ENCODE peak calls at places on chromosome 15, in nine cellular contexts. One of them, this sample, is unnamed.

GRCh38 chr15:26772588-26773484 is at the start of gene GABRB3:
- DNase-seq in lower leg skin: no peak
- DNase-seq in BE2C: peak
- DNase-seq in heart right ventricle: peak
- DNase-seq in kidney epithelial cell: no peak
- DNase-seq in neural crest cell: peak
- DNase-seq in choroid plexus epithelial cell: peak
- DNase-seq in AG09319: no peak
- DNase-seq in GM20000: no peak
- DNase-seq in this sample: peak

GRCh38 chr15:67126551-67127333 is 61.3 kb downstream of the SMAD3 start:
- DNase-seq in GM20000: no peak
- DNase-seq in kidney epithelial cell: no peak
- DNase-seq in lower leg skin: no peak
- DNase-seq in neural crest cell: no peak
- DNase-seq in BE2C: no peak
- DNase-seq in choroid plexus epithelial cell: peak
- DNase-seq in heart right ventricle: no peak
- DNase-seq in AG09319: no peak
- DNase-seq in this sample: no peak

GRCh38 chr15:96336643-96337353 is 6.3 kb downstream of the NR2F2 start:
- DNase-seq in heart right ventricle: no peak
- DNase-seq in choroid plexus epithelial cell: peak
- DNase-seq in BE2C: no peak
- DNase-seq in AG09319: no peak
- DNase-seq in lower leg skin: peak
- DNase-seq in kidney epithelial cell: no peak
- DNase-seq in neural crest cell: no peak
- DNase-seq in GM20000: no peak
- DNase-seq in this sample: no peak

GRCh38 chr15:70329179-70329578 is 231.5 kb upstream of the TLE3 start:
- DNase-seq in BE2C: no peak
- DNase-seq in heart right ventricle: no peak
- DNase-seq in lower leg skin: peak
- DNase-seq in AG09319: no peak
- DNase-seq in neural crest cell: no peak
- DNase-seq in GM20000: no peak
- DNase-seq in choroid plexus epithelial cell: no peak
- DNase-seq in kidney epithelial cell: no peak
- DNase-seq in this sample: no peak

GRCh38 chr15:100919481-100920405 is 586 bp downstream of the LRRK1 start:
- DNase-seq in BE2C: no peak
- DNase-seq in GM20000: peak
- DNase-seq in neural crest cell: no peak
- DNase-seq in heart right ventricle: no peak
- DNase-seq in choroid plexus epithelial cell: peak
- DNase-seq in kidney epithelial cell: no peak
- DNase-seq in AG09319: no peak
- DNase-seq in lower leg skin: peak
- DNase-seq in this sample: peak

GRCh38 chr15:92930061-92930460 is 29.9 kb downstream of the CHD2 start:
- DNase-seq in GM20000: no peak
- DNase-seq in heart right ventricle: no peak
- DNase-seq in BE2C: no peak
- DNase-seq in neural crest cell: no peak
- DNase-seq in kidney epithelial cell: peak
- DNase-seq in AG09319: no peak
- DNase-seq in lower leg skin: no peak
- DNase-seq in choroid plexus epithelial cell: peak
- DNase-seq in this sample: no peak

GRCh38 chr15:60444289-60444912 is 34.5 kb downstream of the ICE2 start:
- DNase-seq in BE2C: no peak
- DNase-seq in neural crest cell: no peak
- DNase-seq in heart right ventricle: no peak
- DNase-seq in GM20000: no peak
- DNase-seq in choroid plexus epithelial cell: peak
- DNase-seq in lower leg skin: no peak
- DNase-seq in kidney epithelial cell: no peak
- DNase-seq in AG09319: no peak
- DNase-seq in this sample: no peak

GRCh38 chr15:57237282-57237642 is 139.0 kb upstream of the CGNL1 start:
- DNase-seq in heart right ventricle: no peak
- DNase-seq in neural crest cell: no peak
- DNase-seq in lower leg skin: no peak
- DNase-seq in GM20000: no peak
- DNase-seq in choroid plexus epithelial cell: no peak
- DNase-seq in kidney epithelial cell: no peak
- DNase-seq in AG09319: no peak
- DNase-seq in BE2C: no peak
- DNase-seq in this sample: no peak

GRCh38 chr15:72685925-72686794 is at the start of the genes BBS4 and HIGD2B:
- DNase-seq in choroid plexus epithelial cell: peak
- DNase-seq in GM20000: peak
- DNase-seq in lower leg skin: peak
- DNase-seq in BE2C: peak
- DNase-seq in kidney epithelial cell: peak
- DNase-seq in neural crest cell: peak
- DNase-seq in AG09319: peak
- DNase-seq in heart right ventricle: peak
- DNase-seq in this sample: peak

GRCh38 chr15:96270581-96271172 is 59.8 kb upstream of the NR2F2 start:
- DNase-seq in AG09319: no peak
- DNase-seq in BE2C: no peak
- DNase-seq in lower leg skin: no peak
- DNase-seq in neural crest cell: no peak
- DNase-seq in heart right ventricle: no peak
- DNase-seq in GM20000: no peak
- DNase-seq in choroid plexus epithelial cell: peak
- DNase-seq in kidney epithelial cell: no peak
- DNase-seq in this sample: no peak

GRCh38 chr15:25862087-25862468 is 1.0 kb downstream of the ATP10A start:
- DNase-seq in GM20000: no peak
- DNase-seq in lower leg skin: no peak
- DNase-seq in choroid plexus epithelial cell: no peak
- DNase-seq in AG09319: no peak
- DNase-seq in BE2C: no peak
- DNase-seq in heart right ventricle: no peak
- DNase-seq in kidney epithelial cell: no peak
- DNase-seq in neural crest cell: no peak
- DNase-seq in this sample: no peak

GRCh38 chr15:89150762-89151305 is 62.6 kb downstream of the ABHD2 start:
- DNase-seq in choroid plexus epithelial cell: no peak
- DNase-seq in lower leg skin: no peak
- DNase-seq in heart right ventricle: no peak
- DNase-seq in kidney epithelial cell: no peak
- DNase-seq in AG09319: no peak
- DNase-seq in neural crest cell: no peak
- DNase-seq in BE2C: no peak
- DNase-seq in GM20000: no peak
- DNase-seq in this sample: no peak

GRCh38 chr15:92797168-92798052 is 102.7 kb upstream of the CHD2 start:
- DNase-seq in kidney epithelial cell: no peak
- DNase-seq in BE2C: peak
- DNase-seq in neural crest cell: no peak
- DNase-seq in lower leg skin: no peak
- DNase-seq in AG09319: no peak
- DNase-seq in GM20000: peak
- DNase-seq in heart right ventricle: peak
- DNase-seq in choroid plexus epithelial cell: peak
- DNase-seq in this sample: peak

GRCh38 chr15:49620174-49620573 is 444 bp downstream of the FAM227B start:
- DNase-seq in neural crest cell: no peak
- DNase-seq in AG09319: no peak
- DNase-seq in GM20000: no peak
- DNase-seq in lower leg skin: no peak
- DNase-seq in kidney epithelial cell: no peak
- DNase-seq in heart right ventricle: no peak
- DNase-seq in BE2C: no peak
- DNase-seq in choroid plexus epithelial cell: peak
- DNase-seq in this sample: no peak

GRCh38 chr15:33104276-33104675 is 90.2 kb downstream of the FMN1 start:
- DNase-seq in kidney epithelial cell: peak
- DNase-seq in lower leg skin: no peak
- DNase-seq in neural crest cell: no peak
- DNase-seq in heart right ventricle: no peak
- DNase-seq in GM20000: no peak
- DNase-seq in choroid plexus epithelial cell: peak
- DNase-seq in BE2C: no peak
- DNase-seq in AG09319: peak
- DNase-seq in this sample: no peak

GRCh38 chr15:50183112-50183794 is 1.3 kb downstream of the SLC27A2 start:
- DNase-seq in kidney epithelial cell: no peak
- DNase-seq in BE2C: no peak
- DNase-seq in neural crest cell: no peak
- DNase-seq in AG09319: no peak
- DNase-seq in lower leg skin: no peak
- DNase-seq in heart right ventricle: no peak
- DNase-seq in GM20000: peak
- DNase-seq in choroid plexus epithelial cell: no peak
- DNase-seq in this sample: no peak

GRCh38 chr15:77239892-77240608 is 169.1 kb upstream of the TSPAN3 start:
- DNase-seq in GM20000: no peak
- DNase-seq in AG09319: peak
- DNase-seq in heart right ventricle: no peak
- DNase-seq in lower leg skin: no peak
- DNase-seq in neural crest cell: no peak
- DNase-seq in choroid plexus epithelial cell: no peak
- DNase-seq in BE2C: no peak
- DNase-seq in kidney epithelial cell: no peak
- DNase-seq in this sample: no peak

DNA sequence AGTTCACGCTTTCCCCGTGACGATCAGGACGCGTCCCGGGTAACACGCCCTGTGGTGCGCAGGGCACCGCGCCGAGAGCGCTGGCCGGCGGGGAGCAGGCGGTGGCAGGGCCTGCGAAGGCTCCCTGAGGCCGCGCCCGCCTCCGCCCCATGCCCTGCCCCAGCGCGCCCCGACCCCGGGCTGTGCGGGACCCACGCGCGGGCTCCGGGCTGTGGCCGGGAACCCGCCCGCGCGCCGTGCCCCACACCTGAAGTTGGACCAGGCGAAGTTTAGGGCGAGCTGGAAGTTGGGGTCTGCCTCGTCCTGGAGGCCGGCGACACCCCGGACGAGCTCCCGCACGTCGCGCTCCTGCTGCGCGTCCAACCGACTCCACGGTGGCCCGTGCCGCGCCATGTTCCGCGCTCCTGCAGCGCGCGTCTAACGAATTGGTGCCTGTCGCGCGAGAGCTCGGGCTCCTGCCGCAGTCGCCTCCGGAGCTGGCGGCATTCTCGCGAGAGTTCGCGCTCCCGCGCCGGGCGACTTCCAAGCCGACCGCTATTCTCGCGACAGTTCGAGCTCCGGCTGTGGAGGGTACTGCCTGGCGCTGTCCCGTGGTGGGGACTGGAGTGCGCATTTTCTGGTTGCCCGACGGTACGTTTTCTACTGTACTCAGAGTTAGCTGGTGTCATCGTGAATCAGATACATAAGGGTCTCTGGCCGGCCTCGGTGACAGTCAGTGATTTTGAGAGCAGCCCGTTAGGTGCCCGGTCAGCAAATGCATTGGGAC is at the start of gene TUBGCP5:
- DNase-seq in AG09319: peak
- DNase-seq in kidney epithelial cell: peak
- DNase-seq in heart right ventricle: peak
- DNase-seq in neural crest cell: peak
- DNase-seq in GM20000: peak
- DNase-seq in BE2C: peak
- DNase-seq in lower leg skin: peak
- DNase-seq in choroid plexus epithelial cell: peak
- DNase-seq in this sample: peak
- TF ChIP-seq CTCF in AG09319: peak
- TF ChIP-seq CTCF in kidney epithelial cell: peak
- TF ChIP-seq CTCF in heart right ventricle: no peak
- TF ChIP-seq CTCF in neural crest cell: peak
- TF ChIP-seq CTCF in GM20000: peak
- TF ChIP-seq CTCF in BE2C: peak
- TF ChIP-seq CTCF in lower leg skin: no peak
- TF ChIP-seq CTCF in choroid plexus epithelial cell: peak
- TF ChIP-seq CTCF in this sample: peak

DNA sequence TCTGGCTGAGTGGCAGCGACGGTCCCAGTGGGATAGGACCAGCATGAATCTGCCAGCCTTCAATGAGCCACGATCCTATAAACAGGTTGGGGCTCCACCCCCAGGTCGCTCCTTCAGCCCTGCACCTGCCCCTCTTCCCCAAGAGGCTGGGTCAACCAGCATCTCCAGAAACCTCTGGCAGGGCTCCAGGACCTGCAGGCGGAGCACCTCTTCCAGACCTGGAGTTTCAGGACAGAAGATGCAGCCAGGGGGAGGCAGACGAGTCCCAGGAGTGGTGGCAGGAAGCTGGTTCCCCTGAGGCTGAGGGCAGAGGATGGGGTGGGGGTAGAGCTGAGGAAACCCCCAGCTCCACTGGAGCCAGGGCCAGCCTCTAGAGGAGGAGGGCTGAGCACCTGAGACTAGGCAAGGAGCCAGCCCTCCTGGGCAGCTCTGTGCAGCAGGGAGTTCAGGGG is at the start of gene PLA2G4D:
- DNase-seq in heart right ventricle: no peak
- DNase-seq in choroid plexus epithelial cell: no peak
- DNase-seq in lower leg skin: no peak
- DNase-seq in kidney epithelial cell: no peak
- DNase-seq in AG09319: no peak
- DNase-seq in neural crest cell: no peak
- DNase-seq in BE2C: no peak
- DNase-seq in GM20000: no peak
- DNase-seq in this sample: no peak
- TF ChIP-seq CTCF in heart right ventricle: no peak
- TF ChIP-seq CTCF in choroid plexus epithelial cell: no peak
- TF ChIP-seq CTCF in lower leg skin: no peak
- TF ChIP-seq CTCF in kidney epithelial cell: no peak
- TF ChIP-seq CTCF in AG09319: no peak
- TF ChIP-seq CTCF in neural crest cell: no peak
- TF ChIP-seq CTCF in BE2C: no peak
- TF ChIP-seq CTCF in GM20000: no peak
- TF ChIP-seq CTCF in this sample: no peak

GRCh38 chr15:40941528-40942336 is 11.5 kb upstream of the CHAC1 start:
- DNase-seq in lower leg skin: peak
- DNase-seq in neural crest cell: peak
- DNase-seq in BE2C: peak
- DNase-seq in AG09319: no peak
- DNase-seq in GM20000: peak
- DNase-seq in choroid plexus epithelial cell: peak
- DNase-seq in kidney epithelial cell: peak
- DNase-seq in heart right ventricle: peak
- DNase-seq in this sample: peak
- TF ChIP-seq CTCF in lower leg skin: no peak
- TF ChIP-seq CTCF in neural crest cell: peak
- TF ChIP-seq CTCF in BE2C: peak
- TF ChIP-seq CTCF in AG09319: no peak
- TF ChIP-seq CTCF in GM20000: peak
- TF ChIP-seq CTCF in choroid plexus epithelial cell: peak
- TF ChIP-seq CTCF in kidney epithelial cell: no peak
- TF ChIP-seq CTCF in heart right ventricle: peak
- TF ChIP-seq CTCF in this sample: no peak

DNA sequence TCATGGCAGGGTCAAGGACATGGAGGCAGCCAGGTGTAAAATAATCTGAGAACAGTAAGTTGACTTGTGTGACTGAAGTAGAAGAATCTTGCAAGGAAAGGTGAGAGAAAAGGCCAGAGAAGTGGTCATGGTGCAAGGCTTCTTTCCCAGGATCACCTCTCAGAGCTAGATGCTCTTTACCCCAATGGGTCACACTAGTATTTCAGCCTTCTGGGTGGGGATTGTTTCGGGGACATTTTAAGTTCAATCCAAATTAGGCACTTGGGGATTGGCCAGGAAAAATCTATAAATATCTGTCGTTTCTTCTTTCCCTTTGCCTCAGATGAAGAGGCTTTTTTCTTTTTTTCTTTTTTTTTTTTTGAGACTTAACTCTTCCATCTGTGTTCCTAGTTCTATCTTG is 188.0 kb downstream of the KLHL25 start:
- DNase-seq in AG09319: no peak
- DNase-seq in kidney epithelial cell: no peak
- DNase-seq in heart right ventricle: peak
- DNase-seq in lower leg skin: no peak
- DNase-seq in neural crest cell: no peak
- DNase-seq in BE2C: no peak
- DNase-seq in GM20000: no peak
- DNase-seq in choroid plexus epithelial cell: no peak
- DNase-seq in this sample: no peak
- TF ChIP-seq CTCF in AG09319: no peak
- TF ChIP-seq CTCF in kidney epithelial cell: no peak
- TF ChIP-seq CTCF in heart right ventricle: no peak
- TF ChIP-seq CTCF in lower leg skin: no peak
- TF ChIP-seq CTCF in neural crest cell: no peak
- TF ChIP-seq CTCF in BE2C: no peak
- TF ChIP-seq CTCF in GM20000: no peak
- TF ChIP-seq CTCF in choroid plexus epithelial cell: no peak
- TF ChIP-seq CTCF in this sample: no peak